ENCODE peak calls at places on chromosomes 16 and 17, in six cellular contexts. R is thoracic aorta, Q is fibroblast of gingiva, I is lung, W is adipocyte, J is HS-27A. U is an unnamed sample.

GRCh38 chr16:52729731-52730130 is 182.8 kb upstream of the TOX3 start:
- DNase-seq in R (no peak), Q (no peak), I (no peak), W (no peak), J (no peak), U (no peak)

GRCh38 chr17:71919896-71920295 is 200.9 kb upstream of the SOX9 start:
- DNase-seq in R (no peak), Q (no peak), I (no peak), W (no peak), J (no peak), U (no peak)

GRCh38 chr16:19844945-19845641 is 39.6 kb downstream of the GPRC5B start:
- DNase-seq in R (no peak), Q (peak), I (no peak), W (peak), J (no peak), U (peak)

GRCh38 chr17:31416503-31416923 is 25.0 kb downstream of the RAB11FIP4 start:
- DNase-seq in R (no peak), Q (no peak), I (no peak), W (no peak), J (no peak), U (no peak)

GRCh38 chr17:31538080-31538762 is 146.7 kb downstream of the RAB11FIP4 start:
- DNase-seq in R (no peak), Q (no peak), I (no peak), W (no peak), J (no peak), U (no peak)

GRCh38 chr17:79630120-79630519 is 19.3 kb upstream of the RBFOX3 start:
- DNase-seq in R (no peak), Q (no peak), I (no peak), W (no peak), J (no peak), U (no peak)

GRCh38 chr16:66581246-66581952 is 2.1 kb downstream of the CMTM2 start:
- DNase-seq in R (no peak), Q (no peak), I (no peak), W (peak), J (no peak), U (no peak)

GRCh38 chr17:40071720-40072480 is 9.1 kb downstream of the THRA start:
- DNase-seq in R (peak), Q (peak), I (peak), W (peak), J (no peak), U (no peak)

GRCh38 chr16:31354394-31355291 is at the start of gene ITGAX:
- DNase-seq in R (no peak), Q (no peak), I (peak), W (no peak), J (no peak), U (peak)

GRCh38 chr17:68355093-68355492 is 63.8 kb downstream of the ARSG start:
- DNase-seq in R (no peak), Q (peak), I (no peak), W (peak), J (peak), U (no peak)

GRCh38 chr16:82761236-82761635 is 134.5 kb downstream of the CDH13 start:
- DNase-seq in R (peak), Q (peak), I (peak), W (peak), J (no peak), U (no peak)

GRCh38 chr17:18267927-18268711 is 7.7 kb downstream of the MIEF2 start:
- DNase-seq in R (no peak), Q (no peak), I (no peak), W (no peak), J (no peak), U (no peak)

GRCh38 chr17:34503804-34504203 is 75.6 kb upstream of the TMEM132E start:
- DNase-seq in R (no peak), Q (no peak), I (no peak), W (no peak), J (no peak), U (no peak)

GRCh38 chr16:25707982-25708583 is 16.3 kb downstream of the HS3ST4 start:
- DNase-seq in R (no peak), Q (no peak), I (no peak), W (no peak), J (no peak), U (peak)

GRCh38 chr17:8360260-8360659 is 16.2 kb downstream of the KRABD2 start:
- DNase-seq in R (no peak), Q (no peak), I (no peak), W (no peak), J (no peak), U (no peak)

GRCh38 chr16:17748005-17748719 is 277.4 kb upstream of the XYLT1 start:
- DNase-seq in R (no peak), Q (no peak), I (no peak), W (no peak), J (no peak), U (no peak)

GRCh38 chr16:79664407-79664806 is 63.9 kb upstream of the MAF start:
- DNase-seq in R (no peak), Q (no peak), I (no peak), W (no peak), J (no peak), U (no peak)

GRCh38 chr16:66924527-66925321 is 611 bp downstream of the RRAD start:
- DNase-seq in R (no peak), Q (no peak), I (no peak), W (peak), J (no peak), U (no peak)

GRCh38 chr16:84724619-84725307 is 25.0 kb downstream of the USP10 start:
- DNase-seq in R (no peak), Q (no peak), I (no peak), W (no peak), J (no peak), U (peak)

GRCh38 chr16:72722552-72722951 is 325.4 kb downstream of the ZFHX3 start:
- DNase-seq in R (no peak), Q (no peak), I (no peak), W (no peak), J (no peak), U (no peak)

GRCh38 chr17:3019761-3020160 is 43.6 kb downstream of the OR1D5 start:
- DNase-seq in R (no peak), Q (no peak), I (no peak), W (no peak), J (no peak), U (no peak)

GRCh38 chr17:9959377-9959981 is 54.4 kb upstream of the RCVRN start:
- DNase-seq in R (no peak), Q (peak), I (no peak), W (peak), J (no peak), U (no peak)

GRCh38 chr17:58351182-58351581 is 819 bp downstream of the SUPT4H1 start:
- DNase-seq in R (no peak), Q (no peak), I (no peak), W (no peak), J (no peak), U (no peak)

GRCh38 chr17:4003501-4004421 is 39.5 kb upstream of the ATP2A3 start:
- DNase-seq in R (no peak), Q (no peak), I (no peak), W (no peak), J (no peak), U (no peak)

GRCh38 chr16:3734758-3735221 is 17.5 kb upstream of the TRAP1 start:
- DNase-seq in R (no peak), Q (no peak), I (no peak), W (no peak), J (no peak), U (no peak)

GRCh38 chr17:65634533-65634932 is 73.1 kb upstream of the AXIN2 start:
- DNase-seq in R (no peak), Q (no peak), I (no peak), W (no peak), J (no peak), U (no peak)

GRCh38 chr17:2393954-2394749 is 6.7 kb downstream of the MNT start:
- DNase-seq in R (no peak), Q (no peak), I (no peak), W (no peak), J (no peak), U (no peak)

GRCh38 chr16:50718061-50718760 is 23.7 kb upstream of the CYLD start:
- DNase-seq in R (no peak), Q (no peak), I (no peak), W (no peak), J (no peak), U (no peak)

GRCh38 chr17:66420961-66421371 is 118.6 kb downstream of the PRKCA start:
- DNase-seq in R (no peak), Q (peak), I (no peak), W (peak), J (no peak), U (no peak)

GRCh38 chr16:22007509-22008214 is at the start of gene MOSMO:
- DNase-seq in R (no peak), Q (peak), I (peak), W (peak), J (peak), U (no peak)

GRCh38 chr17:12047977-12048376 is 27.3 kb downstream of the MAP2K4 start:
- DNase-seq in R (no peak), Q (no peak), I (no peak), W (no peak), J (no peak), U (no peak)

GRCh38 chr17:70810609-70811008 is 641.3 kb downstream of the KCNJ2 start:
- DNase-seq in R (no peak), Q (peak), I (no peak), W (no peak), J (no peak), U (no peak)